ENCODE peak calls at places on chromosomes 1 and 21, in four cellular contexts. I, Z, N and V are unnamed samples.

GRCh38 chr1:156768610-156769295 is 1.4 kb downstream of the PRCC start:
- DNase-seq in Z (no peak), I (no peak), N (no peak), V (no peak)

GRCh38 chr1:93673159-93673657 is 8.4 kb downstream of the BCAR3 start:
- DNase-seq in I (no peak), Z (no peak), N (no peak), V (no peak)

GRCh38 chr1:92713939-92714338 is 71.0 kb downstream of the EVI5 start:
- DNase-seq in N (no peak), I (no peak), Z (no peak), V (no peak)

GRCh38 chr1:15985611-15986272 is 9.8 kb upstream of the ZBTB17 start:
- DNase-seq in N (no peak), Z (no peak), I (no peak), V (no peak)

GRCh38 chr1:185441608-185442007 is 124.6 kb upstream of the IVNS1ABP start:
- DNase-seq in I (no peak), N (no peak), Z (no peak), V (peak; percentile 42)

GRCh38 chr1:215071078-215071477 is 11.5 kb upstream of the KCNK2 start:
- DNase-seq in I (no peak), N (no peak), Z (no peak), V (no peak)

GRCh38 chr21:33208534-33208933 is 21.2 kb upstream of the IFNAR2 start:
- DNase-seq in Z (no peak), N (no peak), I (no peak), V (no peak)

GRCh38 chr1:12168451-12169160 is 1.8 kb downstream of the TNFRSF1B start:
- DNase-seq in I (no peak), N (no peak), Z (no peak), V (no peak)

GRCh38 chr1:22520871-22521270 is 42.4 kb upstream of the EPHA8 start:
- DNase-seq in Z (no peak), I (no peak), N (no peak), V (no peak)

GRCh38 chr1:4585216-4585615 is 69.2 kb upstream of the AJAP1 start:
- DNase-seq in I (no peak), Z (no peak), N (peak; percentile 17), V (no peak)

GRCh38 chr21:25986928-25987327 is 183.6 kb downstream of the APP start:
- DNase-seq in Z (no peak), N (no peak), I (no peak), V (no peak)

GRCh38 chr1:167542109-167543032 is 11.2 kb downstream of the CREG1 start:
- DNase-seq in N (no peak), I (no peak), Z (no peak), V (no peak)

GRCh38 chr1:214213136-214213535 is 67.8 kb upstream of the SMYD2 start:
- DNase-seq in I (no peak), Z (no peak), N (no peak), V (no peak)

GRCh38 chr1:214793708-214794107 is 190.7 kb downstream of the CENPF start:
- DNase-seq in Z (no peak), I (no peak), N (no peak), V (no peak)

GRCh38 chr1:164983023-164983650 is 373.4 kb downstream of the LMX1A start:
- DNase-seq in N (peak; percentile 24), Z (no peak), I (no peak), V (no peak)

GRCh38 chr1:7549693-7550161 is 221.4 kb upstream of the VAMP3 start:
- DNase-seq in Z (no peak), I (peak; percentile 29), N (no peak), V (no peak)

GRCh38 chr1:159441360-159441759 is 1.8 kb downstream of the OR10J1 start:
- DNase-seq in N (no peak), I (no peak), Z (no peak), V (no peak)

GRCh38 chr1:99685516-99686180 is 39.7 kb downstream of the PALMD start:
- DNase-seq in N (peak; percentile 83), Z (peak; percentile 61), I (peak; percentile 52), V (peak; percentile 88)

GRCh38 chr1:228866498-228866897 is 131.2 kb downstream of the RHOU start:
- DNase-seq in Z (peak; percentile 30), N (no peak), I (no peak), V (no peak)

DNA sequence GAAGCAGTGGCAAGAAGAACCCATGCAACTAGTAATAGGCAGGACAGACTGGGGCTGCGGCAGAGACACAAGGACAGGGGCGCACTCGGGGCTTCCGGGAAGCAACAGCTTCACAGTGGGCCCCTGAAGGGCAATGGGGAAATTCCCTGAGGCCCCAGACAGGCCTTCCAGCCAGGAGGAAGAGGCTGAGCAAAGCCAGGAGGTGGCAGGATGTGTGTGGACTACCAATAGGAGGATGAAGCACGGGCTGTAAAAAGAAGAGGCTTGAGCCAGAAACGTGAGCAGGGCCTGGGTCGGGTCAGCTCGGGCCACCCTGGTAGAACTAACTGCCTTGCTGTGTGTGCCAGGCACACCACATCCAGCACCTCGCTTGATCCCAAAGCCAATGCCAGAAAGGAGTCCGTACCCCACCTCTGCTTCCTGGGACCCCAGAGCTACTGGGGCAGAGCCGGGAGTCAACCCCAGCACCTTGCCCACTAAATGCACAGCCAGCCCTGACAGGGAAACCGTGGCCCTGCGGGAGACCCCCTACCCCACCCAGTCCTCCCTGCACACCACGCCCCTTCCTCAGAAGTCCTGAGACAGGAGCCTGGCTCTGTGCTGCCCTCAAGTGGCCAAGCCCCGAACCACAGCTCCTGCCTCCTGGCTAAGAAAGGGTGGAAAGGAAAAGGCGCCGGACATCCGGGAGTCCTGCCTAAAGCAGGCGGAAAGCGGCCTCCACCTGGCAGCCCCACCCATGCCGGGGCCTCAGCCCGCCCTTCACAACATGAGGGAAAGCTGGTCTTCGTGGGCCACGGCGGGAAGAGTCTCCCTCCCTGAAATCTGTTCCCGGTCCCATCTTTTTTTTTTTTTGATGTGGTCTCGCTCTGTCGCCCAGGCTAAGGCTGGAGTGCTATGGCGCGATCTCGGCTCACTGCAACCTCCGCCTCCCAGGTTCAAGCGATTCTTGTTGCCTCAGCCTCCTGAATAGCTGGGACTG is 33.7 kb downstream of the TTC39A start:
- DNase-seq in Z (peak; percentile 78), I (peak; percentile 82), N (peak; percentile 94), V (peak; percentile 29)
- H3K4me3 ChIP-seq in Z (peak overlapping the region; percentile 36), I (peak overlapping the region; percentile 35), N (peak overlapping the region; percentile 8), V (peak overlapping the region; percentile 48)

GRCh38 chr1:45892068-45892785 is 88.8 kb downstream of the MAST2 start:
- DNase-seq in I (no peak), Z (no peak), N (no peak), V (peak; percentile 71)
- H3K4me3 ChIP-seq in I (no peak overlapping the region), Z (no peak overlapping the region), N (no peak overlapping the region), V (no peak overlapping the region)

GRCh38 chr1:241847796-241848668 is at the start of gene EXO1:
- DNase-seq in Z (peak; percentile 77), I (peak; percentile 93), N (peak; percentile 97), V (peak; percentile 51)

GRCh38 chr1:241846862-241847539 is 1.0 kb upstream of the EXO1 start:
- DNase-seq in I (no peak), Z (no peak), N (no peak), V (no peak)

GRCh38 chr1:241846375-241846774 is 1.6 kb upstream of the EXO1 start:
- DNase-seq in I (no peak), N (no peak), Z (no peak), V (no peak)

GRCh38 chr1:241848680-241849344 is 808 bp downstream of the EXO1 start:
- DNase-seq in N (no peak), I (no peak), Z (no peak), V (no peak)

DNA sequence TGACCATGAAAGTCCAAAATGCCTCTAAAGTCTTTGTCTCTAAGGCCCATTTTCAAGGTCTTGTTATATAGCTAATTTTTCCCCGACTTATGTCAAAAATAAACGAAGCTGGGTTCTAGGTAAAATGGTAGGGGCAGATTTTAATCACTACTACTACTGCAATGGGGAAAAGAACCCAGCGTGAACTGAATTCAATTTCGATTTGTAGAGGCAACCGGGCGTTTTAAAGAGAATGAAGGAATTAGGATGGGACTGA is 536 bp upstream of the EXO1 start:
- DNase-seq in N (no peak), I (no peak), Z (no peak), V (no peak)
- H3K4me3 ChIP-seq in N (peak overlapping the region; percentile 93), I (peak overlapping the region; percentile 74), Z (peak overlapping the region; percentile 96), V (peak overlapping the region; percentile 70)

GRCh38 chr1:62687421-62687902 is 724 bp downstream of the DOCK7 start:
- DNase-seq in N (no peak), I (peak; percentile 37), Z (peak; percentile 14), V (no peak)

GRCh38 chr1:62687903-62688686 is at the start of gene DOCK7:
- DNase-seq in I (peak; percentile 85), N (peak; percentile 93), Z (peak; percentile 61), V (no peak)

GRCh38 chr1:62691062-62691844 is 3.1 kb upstream of the DOCK7 start:
- DNase-seq in N (no peak), I (no peak), Z (no peak), V (no peak)

GRCh38 chr1:62688687-62689085 is 500 bp upstream of the DOCK7 start:
- DNase-seq in I (no peak), N (peak; percentile 44), Z (no peak), V (no peak)

DNA sequence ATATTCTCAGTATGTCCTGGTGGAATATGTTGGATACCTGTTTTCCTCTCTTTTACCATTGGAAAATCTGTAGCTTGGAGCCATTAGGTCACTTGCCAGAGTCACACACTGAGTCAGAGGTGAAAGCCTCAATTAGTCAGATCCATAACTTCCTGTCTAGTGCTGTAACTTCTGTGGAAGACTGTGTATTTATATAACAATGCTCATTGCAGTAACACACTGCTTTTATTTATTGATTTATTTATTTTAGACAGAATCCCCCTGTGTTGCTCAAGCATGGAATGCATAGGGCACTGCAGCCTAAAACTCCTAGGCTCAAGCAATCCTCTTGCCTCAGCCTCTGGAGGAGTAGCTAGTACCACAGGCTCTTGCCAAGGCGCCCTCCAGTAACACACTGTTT is 1.3 kb upstream of the DOCK7 start:
- DNase-seq in Z (peak; percentile 12), I (no peak), N (no peak), V (peak; percentile 34)
- H3K4me3 ChIP-seq in Z (no peak overlapping the region), I (no peak overlapping the region), N (peak overlapping the region; percentile 89), V (no peak overlapping the region)

DNA sequence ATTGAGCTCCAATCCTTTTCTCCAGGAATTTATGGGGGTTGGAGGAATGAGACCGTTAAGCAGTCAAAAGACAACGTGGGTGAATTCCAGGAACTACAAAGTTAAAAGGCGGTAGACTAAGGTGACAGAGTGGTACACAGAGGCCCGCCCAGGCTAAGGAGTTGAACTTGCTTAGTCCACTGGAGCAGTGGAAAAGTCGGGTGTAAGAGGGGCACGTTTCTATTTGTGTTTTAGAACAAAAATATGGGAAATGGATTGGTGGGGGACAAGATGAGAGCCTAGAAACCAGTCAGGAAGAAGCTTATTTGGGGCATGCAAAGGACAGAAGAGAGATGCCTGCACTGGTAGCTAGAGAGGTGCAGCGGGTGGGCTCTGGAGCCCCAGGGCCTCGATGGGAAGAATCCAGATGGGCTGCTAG is 1.2 kb upstream of the LIN9 start:
- DNase-seq in I (no peak), N (peak; percentile 39), Z (no peak), V (no peak)
- H3K4me3 ChIP-seq in I (peak overlapping the region; percentile 79), N (peak overlapping the region; percentile 96), Z (no peak overlapping the region), V (no peak overlapping the region)